ENCODE peak calls at places on chromosomes 12 and 14, in six cellular contexts. One of them, this sample, is unnamed.

GRCh38 chr14:69663322-69663686 is 51.9 kb downstream of the SUSD6 start:
- DNase-seq in stimulated activated CD4-positive, alpha-beta T cell treated with anti-CD3 and anti-CD28 coated beads, TNF-alpha, amount 100 ng/mL, for 48 hours: no peak
- DNase-seq in activated CD4-positive, alpha-beta memory T cell treated with anti-CD3 and anti-CD28 coated beads, Interleukin-2, amount 10 ng/mL, durations not matched to agents 7 days and 5 days: no peak
- DNase-seq in Right ventricle myocardium superior: no peak
- DNase-seq in NCI-H82: no peak
- DNase-seq in aorta: no peak
- DNase-seq in this sample: peak; percentile 58

GRCh38 chr14:23286904-23287479 is 1.1 kb upstream of the HOMEZ start:
- DNase-seq in stimulated activated CD4-positive, alpha-beta T cell treated with anti-CD3 and anti-CD28 coated beads, TNF-alpha, amount 100 ng/mL, for 48 hours: no peak
- DNase-seq in Right ventricle myocardium superior: no peak
- DNase-seq in NCI-H82: no peak
- DNase-seq in activated CD4-positive, alpha-beta memory T cell treated with anti-CD3 and anti-CD28 coated beads, Interleukin-2, amount 10 ng/mL, durations not matched to agents 7 days and 5 days: no peak
- DNase-seq in aorta: no peak
- DNase-seq in this sample: no peak

GRCh38 chr14:65370890-65371289 is 41.6 kb upstream of the FUT8 start:
- DNase-seq in Right ventricle myocardium superior: no peak
- DNase-seq in NCI-H82: no peak
- DNase-seq in stimulated activated CD4-positive, alpha-beta T cell treated with anti-CD3 and anti-CD28 coated beads, TNF-alpha, amount 100 ng/mL, for 48 hours: no peak
- DNase-seq in activated CD4-positive, alpha-beta memory T cell treated with anti-CD3 and anti-CD28 coated beads, Interleukin-2, amount 10 ng/mL, durations not matched to agents 7 days and 5 days: no peak
- DNase-seq in aorta: no peak
- DNase-seq in this sample: no peak

GRCh38 chr14:76514599-76514998 is 138.7 kb downstream of the ESRRB start:
- DNase-seq in Right ventricle myocardium superior: no peak
- DNase-seq in stimulated activated CD4-positive, alpha-beta T cell treated with anti-CD3 and anti-CD28 coated beads, TNF-alpha, amount 100 ng/mL, for 48 hours: no peak
- DNase-seq in activated CD4-positive, alpha-beta memory T cell treated with anti-CD3 and anti-CD28 coated beads, Interleukin-2, amount 10 ng/mL, durations not matched to agents 7 days and 5 days: no peak
- DNase-seq in aorta: no peak
- DNase-seq in NCI-H82: peak; percentile 51
- DNase-seq in this sample: no peak

GRCh38 chr12:56307221-56307965 is 7.3 kb upstream of the CS start:
- DNase-seq in Right ventricle myocardium superior: no peak
- DNase-seq in activated CD4-positive, alpha-beta memory T cell treated with anti-CD3 and anti-CD28 coated beads, Interleukin-2, amount 10 ng/mL, durations not matched to agents 7 days and 5 days: no peak
- DNase-seq in aorta: no peak
- DNase-seq in stimulated activated CD4-positive, alpha-beta T cell treated with anti-CD3 and anti-CD28 coated beads, TNF-alpha, amount 100 ng/mL, for 48 hours: no peak
- DNase-seq in NCI-H82: no peak
- DNase-seq in this sample: no peak

GRCh38 chr14:54344445-54344844 is 52.4 kb upstream of the CDKN3 start:
- DNase-seq in stimulated activated CD4-positive, alpha-beta T cell treated with anti-CD3 and anti-CD28 coated beads, TNF-alpha, amount 100 ng/mL, for 48 hours: no peak
- DNase-seq in NCI-H82: peak; percentile 16
- DNase-seq in aorta: no peak
- DNase-seq in Right ventricle myocardium superior: no peak
- DNase-seq in activated CD4-positive, alpha-beta memory T cell treated with anti-CD3 and anti-CD28 coated beads, Interleukin-2, amount 10 ng/mL, durations not matched to agents 7 days and 5 days: no peak
- DNase-seq in this sample: no peak

GRCh38 chr14:51836417-51836816 is 24.0 kb upstream of the GNG2 start:
- DNase-seq in NCI-H82: no peak
- DNase-seq in aorta: no peak
- DNase-seq in activated CD4-positive, alpha-beta memory T cell treated with anti-CD3 and anti-CD28 coated beads, Interleukin-2, amount 10 ng/mL, durations not matched to agents 7 days and 5 days: no peak
- DNase-seq in stimulated activated CD4-positive, alpha-beta T cell treated with anti-CD3 and anti-CD28 coated beads, TNF-alpha, amount 100 ng/mL, for 48 hours: no peak
- DNase-seq in Right ventricle myocardium superior: no peak
- DNase-seq in this sample: no peak

GRCh38 chr12:111881712-111882111 is 39.7 kb downstream of the MAPKAPK5 start:
- DNase-seq in Right ventricle myocardium superior: no peak
- DNase-seq in activated CD4-positive, alpha-beta memory T cell treated with anti-CD3 and anti-CD28 coated beads, Interleukin-2, amount 10 ng/mL, durations not matched to agents 7 days and 5 days: no peak
- DNase-seq in NCI-H82: no peak
- DNase-seq in aorta: no peak
- DNase-seq in stimulated activated CD4-positive, alpha-beta T cell treated with anti-CD3 and anti-CD28 coated beads, TNF-alpha, amount 100 ng/mL, for 48 hours: no peak
- DNase-seq in this sample: no peak

GRCh38 chr14:47442206-47442605 is 233.2 kb downstream of the MDGA2 start:
- DNase-seq in Right ventricle myocardium superior: no peak
- DNase-seq in stimulated activated CD4-positive, alpha-beta T cell treated with anti-CD3 and anti-CD28 coated beads, TNF-alpha, amount 100 ng/mL, for 48 hours: no peak
- DNase-seq in activated CD4-positive, alpha-beta memory T cell treated with anti-CD3 and anti-CD28 coated beads, Interleukin-2, amount 10 ng/mL, durations not matched to agents 7 days and 5 days: no peak
- DNase-seq in NCI-H82: peak; percentile 51
- DNase-seq in aorta: no peak
- DNase-seq in this sample: no peak

GRCh38 chr14:56224179-56224578 is 106.0 kb downstream of the PELI2 start:
- DNase-seq in NCI-H82: peak; percentile 91
- DNase-seq in stimulated activated CD4-positive, alpha-beta T cell treated with anti-CD3 and anti-CD28 coated beads, TNF-alpha, amount 100 ng/mL, for 48 hours: no peak
- DNase-seq in activated CD4-positive, alpha-beta memory T cell treated with anti-CD3 and anti-CD28 coated beads, Interleukin-2, amount 10 ng/mL, durations not matched to agents 7 days and 5 days: no peak
- DNase-seq in aorta: no peak
- DNase-seq in Right ventricle myocardium superior: no peak
- DNase-seq in this sample: no peak

GRCh38 chr14:43119672-43120071 is 1387.4 kb downstream of the FSCB start:
- DNase-seq in activated CD4-positive, alpha-beta memory T cell treated with anti-CD3 and anti-CD28 coated beads, Interleukin-2, amount 10 ng/mL, durations not matched to agents 7 days and 5 days: no peak
- DNase-seq in NCI-H82: no peak
- DNase-seq in aorta: no peak
- DNase-seq in Right ventricle myocardium superior: peak; percentile 16
- DNase-seq in stimulated activated CD4-positive, alpha-beta T cell treated with anti-CD3 and anti-CD28 coated beads, TNF-alpha, amount 100 ng/mL, for 48 hours: no peak
- DNase-seq in this sample: no peak

GRCh38 chr12:66596189-66596588 is 82.7 kb downstream of the GRIP1 start:
- DNase-seq in NCI-H82: no peak
- DNase-seq in activated CD4-positive, alpha-beta memory T cell treated with anti-CD3 and anti-CD28 coated beads, Interleukin-2, amount 10 ng/mL, durations not matched to agents 7 days and 5 days: no peak
- DNase-seq in Right ventricle myocardium superior: no peak
- DNase-seq in aorta: no peak
- DNase-seq in stimulated activated CD4-positive, alpha-beta T cell treated with anti-CD3 and anti-CD28 coated beads, TNF-alpha, amount 100 ng/mL, for 48 hours: no peak
- DNase-seq in this sample: no peak

GRCh38 chr12:76530531-76530930 is 29.0 kb downstream of the OSBPL8 start:
- DNase-seq in activated CD4-positive, alpha-beta memory T cell treated with anti-CD3 and anti-CD28 coated beads, Interleukin-2, amount 10 ng/mL, durations not matched to agents 7 days and 5 days: no peak
- DNase-seq in Right ventricle myocardium superior: no peak
- DNase-seq in stimulated activated CD4-positive, alpha-beta T cell treated with anti-CD3 and anti-CD28 coated beads, TNF-alpha, amount 100 ng/mL, for 48 hours: no peak
- DNase-seq in aorta: no peak
- DNase-seq in NCI-H82: no peak
- DNase-seq in this sample: no peak

GRCh38 chr12:117363263-117363662 is 1.8 kb upstream of the NOS1 start:
- DNase-seq in NCI-H82: no peak
- DNase-seq in aorta: no peak
- DNase-seq in activated CD4-positive, alpha-beta memory T cell treated with anti-CD3 and anti-CD28 coated beads, Interleukin-2, amount 10 ng/mL, durations not matched to agents 7 days and 5 days: no peak
- DNase-seq in stimulated activated CD4-positive, alpha-beta T cell treated with anti-CD3 and anti-CD28 coated beads, TNF-alpha, amount 100 ng/mL, for 48 hours: no peak
- DNase-seq in Right ventricle myocardium superior: no peak
- DNase-seq in this sample: no peak